ENCODE peak calls at places on chromosome 2, in nine cellular contexts. E is A549, X is HCT116, H is Peyer's patch, R is uterus, Q is heart left ventricle, T is stomach, N is IMR-90, Y is ovary. B is an unnamed sample.

GRCh38 chr2:28300921-28301341 is 91.7 kb upstream of the FOSL2 start:
- DNase-seq in E (no peak), X (no peak), H (no peak), R (no peak), Q (no peak), T (no peak), N (peak; percentile 98), Y (no peak), B (no peak)

GRCh38 chr2:153477096-153477555 is 1.4 kb downstream of the RPRM start:
- DNase-seq in E (no peak), X (no peak), H (peak; percentile 37), R (peak; percentile 32), Q (no peak), T (no peak), N (no peak), Y (peak; percentile 51), B (peak; percentile 32)

GRCh38 chr2:9690716-9691498 is 60.1 kb upstream of the YWHAQ start:
- DNase-seq in E (no peak), X (no peak), H (no peak), R (no peak), Q (no peak), T (no peak), N (no peak), Y (no peak), B (no peak)

GRCh38 chr2:52886556-52886955 is 881.0 kb upstream of the CHAC2 start:
- DNase-seq in E (no peak), X (no peak), H (no peak), R (no peak), Q (no peak), T (no peak), N (no peak), Y (no peak), B (no peak)

GRCh38 chr2:237540823-237541222 is 25.6 kb upstream of the PRLH start:
- DNase-seq in E (peak; percentile 42), X (no peak), H (peak; percentile 83), R (peak; percentile 59), Q (peak; percentile 74), T (peak; percentile 82), N (peak; percentile 60), Y (peak; percentile 85), B (peak; percentile 39)

GRCh38 chr2:222907790-222908431 is 47.1 kb downstream of the ACSL3 start:
- DNase-seq in E (no peak), X (no peak), H (no peak), R (no peak), Q (no peak), T (no peak), N (peak; percentile 83), Y (no peak), B (no peak)

GRCh38 chr2:14632133-14632936 is at the start of gene LRATD1:
- DNase-seq in E (peak; percentile 53), X (no peak), H (peak; percentile 98), R (peak; percentile 82), Q (peak; percentile 78), T (peak; percentile 94), N (peak; percentile 55), Y (peak; percentile 93), B (peak; percentile 92)

GRCh38 chr2:226607379-226607778 is 192.2 kb downstream of the IRS1 start:
- DNase-seq in E (peak; percentile 16), X (no peak), H (no peak), R (no peak), Q (no peak), T (no peak), N (peak; percentile 76), Y (no peak), B (no peak)

GRCh38 chr2:15073639-15074038 is 441.1 kb downstream of the LRATD1 start:
- DNase-seq in E (no peak), X (no peak), H (no peak), R (no peak), Q (no peak), T (no peak), N (no peak), Y (no peak), B (no peak)

GRCh38 chr2:170298861-170299429 is 121.0 kb downstream of the MYO3B start:
- DNase-seq in E (no peak), X (no peak), H (no peak), R (no peak), Q (no peak), T (no peak), N (no peak), Y (no peak), B (no peak)

GRCh38 chr2:208595386-208596275 is 189.0 kb downstream of the PTH2R start:
- DNase-seq in E (peak; percentile 62), X (peak; percentile 32), H (no peak), R (no peak), Q (no peak), T (no peak), N (no peak), Y (no peak), B (no peak)

DNA sequence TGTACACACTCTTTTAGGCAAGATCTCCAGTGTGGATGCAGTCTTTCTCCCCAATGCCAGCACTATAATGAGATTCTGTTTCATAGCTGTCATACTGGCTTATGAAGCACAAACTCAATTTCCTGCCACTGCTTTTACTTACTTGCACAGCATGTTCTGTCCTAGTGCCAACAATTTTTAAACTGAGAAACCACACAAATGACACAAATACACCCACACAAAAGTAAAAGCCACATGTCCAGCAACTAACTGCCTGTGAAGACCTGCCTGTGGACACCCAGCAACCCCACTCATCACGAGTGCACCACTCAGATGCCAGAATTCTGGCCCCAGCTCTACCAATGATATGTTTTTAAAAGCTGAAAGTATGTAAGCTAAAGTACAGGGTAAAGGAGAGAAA is 29.6 kb upstream of the RNU4ATAC start:
- DNase-seq in E (no peak), X (no peak), H (no peak), R (no peak), Q (no peak), T (no peak), N (peak; percentile 85), Y (no peak), B (no peak)
- H3K27ac ChIP-seq in E (no peak overlapping the region), X (no peak overlapping the region), H (no peak overlapping the region), R (no peak overlapping the region), Q (no peak overlapping the region), T (no peak overlapping the region), N (peak overlapping the region; percentile 45), Y (no peak overlapping the region), B (no peak overlapping the region)

GRCh38 chr2:25362049-25362563 is 20.4 kb upstream of the DNMT3A start:
- DNase-seq in E (peak; percentile 94), X (peak; percentile 80), H (peak; percentile 94), R (peak; percentile 93), Q (peak; percentile 92), T (peak; percentile 94), N (peak; percentile 88), Y (peak; percentile 96), B (peak; percentile 93)

GRCh38 chr2:25361261-25362048 is 19.7 kb upstream of the DNMT3A start:
- DNase-seq in E (no peak), X (no peak), H (no peak), R (no peak), Q (no peak), T (no peak), N (no peak), Y (no peak), B (no peak)

GRCh38 chr2:25363733-25364132 is 22.0 kb upstream of the DNMT3A start:
- DNase-seq in E (no peak), X (no peak), H (no peak), R (no peak), Q (no peak), T (no peak), N (no peak), Y (no peak), B (no peak)

GRCh38 chr2:25365241-25365640 is 23.5 kb upstream of the DNMT3A start:
- DNase-seq in E (no peak), X (no peak), H (no peak), R (no peak), Q (no peak), T (no peak), N (no peak), Y (no peak), B (no peak)

DNA sequence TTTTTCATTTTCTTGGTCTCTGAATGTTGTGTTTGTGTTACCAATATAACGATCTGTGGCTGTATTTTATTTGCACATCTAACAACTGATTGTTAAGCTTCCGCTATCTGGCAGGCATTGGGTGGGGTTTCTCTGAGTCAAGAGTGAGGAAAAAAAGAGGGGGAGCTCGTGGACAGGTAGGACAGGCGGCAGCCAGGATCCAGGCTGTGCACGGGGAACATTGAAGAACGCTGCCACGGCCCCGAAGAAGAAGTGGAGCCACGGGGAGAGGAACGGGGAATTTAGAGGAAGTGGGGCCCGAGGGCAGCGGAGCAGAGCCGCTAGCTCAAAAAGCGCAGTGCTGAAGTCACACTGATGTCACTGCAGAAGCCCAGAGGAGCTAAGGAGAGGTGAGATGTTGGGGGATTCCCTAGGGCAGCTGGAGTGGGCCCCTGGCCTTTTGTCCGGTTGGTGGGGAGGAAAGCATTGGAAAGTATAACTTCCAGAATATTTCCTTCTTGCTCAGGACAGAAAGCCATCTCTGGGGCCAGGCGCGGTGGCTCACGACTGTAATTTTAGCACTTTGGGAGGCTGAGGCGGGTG is 20.9 kb upstream of the DNMT3A start:
- DNase-seq in E (no peak), X (no peak), H (peak; percentile 63), R (no peak), Q (peak; percentile 61), T (peak; percentile 60), N (no peak), Y (peak; percentile 48), B (peak; percentile 62)
- TF ChIP-seq POLR2A in E (no peak), X (no peak), H (no peak), R (no peak), Q (no peak), T (no peak), N (no peak), Y (no peak), B (no peak)

DNA sequence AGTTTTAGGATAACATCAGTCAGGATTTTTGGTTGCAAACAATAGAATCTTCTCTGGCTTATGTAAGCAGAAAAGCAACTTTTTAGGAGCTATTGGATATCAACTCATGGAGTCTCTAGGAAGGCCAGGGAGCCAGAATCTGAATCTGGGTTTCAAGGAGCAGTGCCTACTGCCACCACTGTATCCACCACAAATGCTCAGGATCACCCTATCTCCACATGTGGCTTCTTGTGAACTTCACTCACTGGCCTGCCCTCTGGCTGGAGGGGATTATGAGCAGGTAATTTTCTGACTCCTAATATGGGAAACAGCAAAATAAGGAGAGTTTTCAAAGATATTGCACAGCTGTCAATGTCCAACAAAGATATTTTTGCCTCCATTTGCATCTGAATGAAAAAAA is 142.9 kb downstream of the PKP4 start:
- DNase-seq in E (no peak), X (no peak), H (no peak), R (no peak), Q (no peak), T (no peak), N (no peak), Y (no peak), B (no peak)
- TF ChIP-seq CTCF in E (no peak), X (no peak), H (no peak), R (no peak), Q (no peak), T (no peak), N (no peak), Y (no peak), B (no peak)

DNA sequence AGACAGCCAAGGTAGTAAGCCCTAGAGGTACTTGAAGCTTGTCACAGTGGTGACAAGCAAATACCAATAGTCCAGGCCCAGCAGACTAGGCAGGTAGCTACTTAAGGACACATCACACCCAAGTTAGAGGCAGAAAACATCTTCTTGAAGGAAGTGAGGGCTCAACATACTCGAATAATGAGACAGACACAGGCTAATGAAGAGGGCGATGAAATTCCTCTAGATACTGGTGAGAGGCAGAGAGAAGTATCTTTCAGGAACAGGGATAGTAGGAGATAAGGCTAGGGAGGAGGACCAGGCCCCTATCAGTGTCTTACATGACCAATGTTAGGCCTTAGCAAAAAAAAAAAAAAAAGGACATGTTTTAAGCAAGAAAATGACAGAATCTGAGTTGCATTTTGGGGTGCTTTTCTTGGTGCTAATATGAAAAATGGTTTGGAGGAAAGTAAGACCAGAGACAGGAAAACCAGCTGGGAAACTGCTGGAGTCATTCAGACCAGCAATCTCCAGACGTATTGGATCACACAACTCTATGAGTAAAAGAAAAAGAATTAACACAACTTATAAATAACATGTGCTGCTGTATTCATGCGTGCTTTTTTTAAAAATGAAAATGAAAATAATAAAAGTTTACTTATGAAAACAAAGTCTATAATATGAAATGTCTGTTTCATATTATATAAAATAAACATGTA is 37.7 kb downstream of the COBLL1 start:
- DNase-seq in E (no peak), X (no peak), H (no peak), R (no peak), Q (no peak), T (no peak), N (peak; percentile 18), Y (no peak), B (no peak)
- H3K27ac ChIP-seq in E (no peak overlapping the region), X (no peak overlapping the region), H (no peak overlapping the region), R (no peak overlapping the region), Q (no peak overlapping the region), T (no peak overlapping the region), N (no peak overlapping the region), Y (no peak overlapping the region), B (no peak overlapping the region)